ENCODE peak calls at places on chromosomes 4 and X, in seven cellular contexts. R is IMR-90, M is H1, A is esophagus squamous epithelium, O is tibial nerve, W is testis, T is gastrocnemius medialis. D is an unnamed sample.

GRCh38 chrX:72079607-72080006 is 52.1 kb downstream of the RTL5 start:
- DNase-seq in A (no peak), R (no peak), O (no peak), M (no peak), W (no peak), T (no peak), D (no peak)

GRCh38 chr4:44848466-44848865 is 122.1 kb upstream of the GNPDA2 start:
- DNase-seq in M (no peak), W (no peak), R (no peak), O (no peak), A (no peak), T (no peak), D (no peak)

GRCh38 chrX:8868906-8869305 is 67.7 kb upstream of the FAM9A start:
- DNase-seq in M (no peak), W (no peak), A (no peak), R (peak; percentile 46), O (no peak), T (no peak), D (no peak)

GRCh38 chr4:42767669-42768068 is 110.8 kb upstream of the ATP8A1 start:
- DNase-seq in W (no peak), A (no peak), M (no peak), T (no peak), R (no peak), O (no peak), D (no peak)

GRCh38 chr4:76958891-76959290 is 9.3 kb downstream of the SEPTIN11 start:
- DNase-seq in M (no peak), T (no peak), O (no peak), W (no peak), R (no peak), A (no peak), D (no peak)

GRCh38 chr4:26584725-26585124 is 841 bp downstream of the TBC1D19 start:
- DNase-seq in A (no peak), R (no peak), M (no peak), T (no peak), W (no peak), O (no peak), D (no peak)

GRCh38 chrX:20454117-20454516 is 187.4 kb upstream of the RPS6KA3 start:
- DNase-seq in R (peak; percentile 25), M (no peak), W (no peak), T (no peak), A (no peak), O (no peak), D (no peak)

GRCh38 chr4:53763813-53764597 is 172.7 kb upstream of the LNX1 start:
- DNase-seq in O (no peak), T (no peak), M (no peak), W (no peak), R (peak; percentile 89), A (no peak), D (no peak)

GRCh38 chrX:100447563-100448397 is 37.7 kb upstream of the PCDH19 start:
- DNase-seq in A (no peak), M (peak; percentile 63), T (no peak), R (peak; percentile 1), O (peak; percentile 25), W (peak; percentile 53), D (peak; percentile 11)

GRCh38 chr4:84496356-84497219 is 2.5 kb downstream of the NKX6-1 start:
- DNase-seq in M (peak; percentile 78), R (no peak), W (no peak), A (no peak), T (no peak), O (no peak), D (peak; percentile 35)

GRCh38 chr4:128635141-128635911 is 174.2 kb upstream of the JADE1 start:
- DNase-seq in A (no peak), M (peak; percentile 42), W (peak; percentile 53), O (no peak), R (peak; percentile 55), T (peak; percentile 31), D (peak; percentile 96)

GRCh38 chrX:3257471-3257870 is 89.0 kb downstream of the MXRA5 start:
- DNase-seq in W (no peak), R (no peak), O (no peak), T (no peak), M (no peak), A (no peak), D (no peak)

GRCh38 chr4:185993328-185993973 is 75.5 kb upstream of the TLR3 start:
- DNase-seq in W (no peak), M (no peak), A (no peak), R (no peak), O (no peak), T (no peak), D (peak; percentile 6)

GRCh38 chrX:154019633-154020499 is at the start of gene IRAK1:
- DNase-seq in T (no peak), A (no peak), O (no peak), M (peak; percentile 63), R (peak; percentile 52), W (no peak), D (peak; percentile 62)

GRCh38 chrX:119015407-119016242 is 41.2 kb downstream of the LONRF3 start:
- DNase-seq in T (no peak), W (no peak), M (no peak), O (peak; percentile 11), A (no peak), R (peak; percentile 80), D (no peak)

GRCh38 chrX:15973941-15974340 is 119.3 kb upstream of the AP1S2 start:
- DNase-seq in M (no peak), W (peak; percentile 19), A (no peak), O (peak; percentile 29), T (peak; percentile 8), R (no peak), D (peak; percentile 9)

GRCh38 chr4:135418353-135418752 is 1216.8 kb upstream of the PABPC4L start:
- DNase-seq in R (peak; percentile 29), W (no peak), A (no peak), M (no peak), O (no peak), T (no peak), D (no peak)

GRCh38 chr4:140271553-140271952 is 101.9 kb upstream of the SCOC start:
- DNase-seq in A (no peak), W (no peak), T (no peak), O (no peak), M (no peak), R (no peak), D (no peak)

GRCh38 chr4:4395849-4396627 is 9.1 kb downstream of the NSG1 start:
- DNase-seq in R (peak; percentile 53), A (no peak), O (no peak), M (peak; percentile 53), W (no peak), T (no peak), D (no peak)

GRCh38 chr4:20895988-20896387 is 195.7 kb downstream of the PACRGL start:
- DNase-seq in O (no peak), W (no peak), T (no peak), R (no peak), A (no peak), M (no peak), D (no peak)

GRCh38 chr4:57127361-57127760 is 17.2 kb upstream of the IGFBP7 start:
- DNase-seq in T (no peak), R (no peak), O (no peak), W (no peak), A (no peak), M (no peak), D (no peak)

GRCh38 chrX:42714981-42715688 is 62.8 kb downstream of the PPP1R2C start:
- DNase-seq in R (no peak), O (no peak), T (no peak), A (no peak), W (peak; percentile 63), M (peak; percentile 47), D (peak; percentile 88)

GRCh38 chr4:243407-243806 is 61.9 kb downstream of the ZNF732 start:
- DNase-seq in W (no peak), M (no peak), T (no peak), R (no peak), A (no peak), O (no peak), D (no peak)

GRCh38 chrX:110003167-110004156 is 548 bp downstream of the TMEM164 start:
- DNase-seq in T (no peak), R (no peak), M (no peak), O (no peak), A (no peak), W (no peak), D (peak; percentile 44)

GRCh38 chrX:151396042-151396826 is 772 bp upstream of the VMA21 start:
- DNase-seq in M (no peak), W (peak; percentile 25), A (no peak), T (no peak), O (peak; percentile 4), R (peak; percentile 43), D (no peak)

GRCh38 chr4:123325241-123325681 is 71.3 kb upstream of the SPRY1 start:
- DNase-seq in R (no peak), A (no peak), O (no peak), T (no peak), W (no peak), M (no peak), D (no peak)
- H3K9me3 ChIP-seq in R (peaks cover 7% of the 10 kb centered on the region), A (peaks cover 10% of the 10 kb centered on the region), O (no peaks in the 10 kb centered on the region), T (no peaks in the 10 kb centered on the region), W (no peaks in the 10 kb centered on the region), M (peaks cover 3% of the 10 kb centered on the region), D (peaks cover 10% of the 10 kb centered on the region)

DNA sequence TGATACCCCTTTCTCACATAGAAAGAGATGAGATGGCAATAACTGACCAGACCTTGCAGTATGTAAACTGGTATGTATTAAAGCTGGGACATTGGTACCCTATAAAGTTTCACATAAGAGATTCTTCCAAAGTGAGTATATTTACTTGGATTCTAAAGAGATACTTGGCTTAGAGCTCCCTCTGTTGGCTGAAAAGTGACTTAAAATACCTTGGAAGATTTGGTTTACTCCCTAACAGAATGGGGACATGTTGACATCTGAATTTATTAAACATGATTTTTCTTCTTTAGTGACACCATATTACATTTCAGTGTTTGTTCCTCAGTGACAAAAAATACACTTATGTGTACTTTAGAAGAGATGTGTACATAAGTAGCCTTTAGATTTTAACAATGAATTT is 47.9 kb upstream of the RGN start:
- DNase-seq in W (peak; percentile 18), T (no peak), R (peak; percentile 68), O (peak; percentile 66), A (no peak), M (no peak), D (no peak)
- TF ChIP-seq POLR2A in W (no peak), T (no peak), R (no peak), O (no peak), A (no peak), M (no peak), D (no peak)

GRCh38 chr4:3366893-3367775 is 74.3 kb downstream of the RGS12 start:
- DNase-seq in R (no peak), M (peak; percentile 56), O (no peak), A (no peak), W (no peak), T (no peak), D (no peak)
- TF ChIP-seq CTCF in R (no peak), M (no peak), O (no peak), A (no peak), W (no peak), T (no peak), D (no peak)

DNA sequence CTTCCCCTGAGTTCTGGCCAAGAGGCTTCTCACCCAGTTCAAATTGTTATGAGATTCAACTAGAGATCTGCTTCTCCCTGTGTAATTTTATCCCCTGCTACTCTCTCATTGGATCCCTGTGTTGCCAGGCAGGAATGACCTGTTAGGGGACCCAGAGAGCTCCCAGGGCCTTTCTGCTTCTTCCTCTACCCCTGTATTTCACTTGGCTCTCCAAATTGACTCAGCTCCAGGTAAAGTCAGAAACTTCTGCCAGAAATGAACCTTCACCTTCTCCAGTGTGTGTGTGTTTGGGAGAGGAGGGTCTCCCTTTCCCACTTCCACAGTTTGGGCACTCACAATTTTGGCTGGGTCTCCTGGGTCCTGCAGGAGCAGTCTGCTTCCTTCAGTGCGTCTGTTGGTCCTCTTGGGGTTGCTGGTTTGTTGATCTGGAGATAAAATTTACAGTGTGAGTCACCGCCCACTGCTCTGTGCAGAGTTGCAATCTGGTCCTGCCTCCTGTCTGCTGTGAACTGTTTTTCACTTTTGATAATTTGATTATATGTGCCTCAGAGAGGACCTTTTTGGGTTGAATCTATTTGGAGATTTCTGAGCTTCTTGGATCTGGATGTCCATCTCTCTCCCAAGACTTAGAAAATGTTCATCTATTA is 112.4 kb upstream of the EDA2R start:
- DNase-seq in T (no peak), O (no peak), W (no peak), R (no peak), M (no peak), A (no peak), D (no peak)
- H3K9me3 ChIP-seq in T (no peaks in the 10 kb centered on the region), O (no peaks in the 10 kb centered on the region), W (no peaks in the 10 kb centered on the region), R (no peaks in the 10 kb centered on the region), M (no peaks in the 10 kb centered on the region), A (no peaks in the 10 kb centered on the region), D (no peaks in the 10 kb centered on the region)

D was measured in body of pancreas.